ENCODE peak calls at places on chromosomes 1 and 21, in four cellular contexts. B is T1000, I is HT-29, O is foreskin keratinocyte. K is an unnamed sample.

GRCh38 chr1:89594096-89594740 is 38.7 kb upstream of the LRRC8C start:
- DNase-seq in B (no peak), I (no peak), O (no peak), K (no peak)

GRCh38 chr1:151312439-151313225 is 14.6 kb downstream of the PI4KB start:
- DNase-seq in B (no peak), I (no peak), O (no peak), K (no peak)

GRCh38 chr21:38733973-38734546 is 71.7 kb upstream of the ETS2 start:
- DNase-seq in B (peak), I (peak), O (peak), K (peak)

GRCh38 chr1:220748091-220748934 is at the start of gene MTARC2:
- DNase-seq in B (peak), I (peak), O (peak), K (peak)

GRCh38 chr1:185636848-185637247 is 97.3 kb upstream of the HMCN1 start:
- DNase-seq in B (no peak), I (no peak), O (peak), K (no peak)

GRCh38 chr1:76727520-76727919 is 139.8 kb upstream of the ST6GALNAC5 start:
- DNase-seq in B (no peak), I (no peak), O (peak), K (no peak)

GRCh38 chr1:53944469-53945182 is 873 bp downstream of the IFT25 start:
- DNase-seq in B (no peak), I (peak), O (peak), K (no peak)

GRCh38 chr1:9835404-9835757 is 11.6 kb upstream of the CLSTN1 start:
- DNase-seq in B (no peak), I (no peak), O (no peak), K (no peak)

GRCh38 chr1:23878668-23879067 is 10.6 kb upstream of the FUCA1 start:
- DNase-seq in B (no peak), I (no peak), O (no peak), K (no peak)

GRCh38 chr1:89822999-89823628 is 2.3 kb downstream of the LRRC8D start:
- DNase-seq in B (no peak), I (no peak), O (no peak), K (peak)

GRCh38 chr1:119298687-119299086 is 69.9 kb upstream of the HAO2 start:
- DNase-seq in B (no peak), I (peak), O (peak), K (no peak)

GRCh38 chr1:94094466-94095111 is 26.4 kb downstream of the ABCA4 start:
- DNase-seq in B (no peak), I (no peak), O (no peak), K (no peak)

GRCh38 chr1:20448626-20449215 is 37.3 kb downstream of the CAMK2N1 start:
- DNase-seq in B (no peak), I (no peak), O (no peak), K (no peak)

GRCh38 chr1:23453455-23454000 is 29.0 kb upstream of the TCEA3 start:
- DNase-seq in B (no peak), I (no peak), O (no peak), K (no peak)

GRCh38 chr1:163796394-163796821 is 474.7 kb downstream of the NUF2 start:
- DNase-seq in B (peak), I (no peak), O (peak), K (peak)

GRCh38 chr1:223304931-223305330 is 59.0 kb downstream of the SUSD4 start:
- DNase-seq in B (no peak), I (no peak), O (no peak), K (no peak)

GRCh38 chr1:46705408-46705807 is 13.5 kb downstream of the EFCAB14 start:
- DNase-seq in B (no peak), I (no peak), O (no peak), K (no peak)

GRCh38 chr21:41583274-41583790 is 75.4 kb upstream of the TMPRSS2 start:
- DNase-seq in B (no peak), I (peak), O (peak), K (peak)

GRCh38 chr1:235831148-235831547 is 35.6 kb downstream of the LYST start:
- DNase-seq in B (no peak), I (no peak), O (peak), K (no peak)

GRCh38 chr1:181818459-181818858 is 243.1 kb downstream of the ZNF648 start:
- DNase-seq in B (no peak), I (no peak), O (no peak), K (no peak)

GRCh38 chr1:75855010-75855409 is 58.3 kb downstream of the MSH4 start:
- DNase-seq in B (peak), I (no peak), O (peak), K (no peak)

GRCh38 chr1:8463144-8463927 is 145.4 kb downstream of the SLC45A1 start:
- DNase-seq in B (no peak), I (peak), O (no peak), K (no peak)